ENCODE peak calls at places on chromosome 14, in nine cellular contexts. One of them, this sample, is unnamed.
A peak's percentile ranks its signal among the peaks of the same experiment; 100 is the strongest.

GRCh38 chr14:93965968-93966474 is 10.3 kb downstream of the ASB2 start:
- DNase-seq in activated T-helper 1 cell treated with anti-CD3 and anti-CD28 coated beads, Interleukin-12 subunit alpha, Interleukin-12 subunit beta, Interleukin-2, Interleukin-4 antibody, amounts not matched to agents 30 ng/mL and 10 ng/mL and 1 ng/mL, durations not matched to agents 14 hours and 24 hours and 36 hours: no peak
- DNase-seq in AG08395: no peak
- DNase-seq in AG04450: no peak
- DNase-seq in right lobe of liver: no peak
- DNase-seq in IMR-90: no peak
- DNase-seq in NCI-H524: no peak
- DNase-seq in SIG-M5: no peak
- DNase-seq in effector memory CD8-positive, alpha-beta T cell: no peak
- DNase-seq in this sample: no peak

GRCh38 chr14:104110491-104111209 is 25.1 kb downstream of the ASPG start:
- DNase-seq in activated T-helper 1 cell treated with anti-CD3 and anti-CD28 coated beads, Interleukin-12 subunit alpha, Interleukin-12 subunit beta, Interleukin-2, Interleukin-4 antibody, amounts not matched to agents 30 ng/mL and 10 ng/mL and 1 ng/mL, durations not matched to agents 14 hours and 24 hours and 36 hours: no peak
- DNase-seq in AG08395: no peak
- DNase-seq in AG04450: no peak
- DNase-seq in right lobe of liver: peak; percentile 41
- DNase-seq in IMR-90: no peak
- DNase-seq in NCI-H524: no peak
- DNase-seq in SIG-M5: no peak
- DNase-seq in effector memory CD8-positive, alpha-beta T cell: no peak
- DNase-seq in this sample: no peak

GRCh38 chr14:58899317-58899713 is 261.6 kb downstream of the DACT1 start:
- DNase-seq in activated T-helper 1 cell treated with anti-CD3 and anti-CD28 coated beads, Interleukin-12 subunit alpha, Interleukin-12 subunit beta, Interleukin-2, Interleukin-4 antibody, amounts not matched to agents 30 ng/mL and 10 ng/mL and 1 ng/mL, durations not matched to agents 14 hours and 24 hours and 36 hours: no peak
- DNase-seq in AG08395: peak; percentile 61
- DNase-seq in AG04450: peak; percentile 50
- DNase-seq in right lobe of liver: no peak
- DNase-seq in IMR-90: peak; percentile 92
- DNase-seq in NCI-H524: no peak
- DNase-seq in SIG-M5: no peak
- DNase-seq in effector memory CD8-positive, alpha-beta T cell: no peak
- DNase-seq in this sample: peak; percentile 65

GRCh38 chr14:96792581-96792980 is 4.6 kb upstream of the VRK1 start:
- DNase-seq in activated T-helper 1 cell treated with anti-CD3 and anti-CD28 coated beads, Interleukin-12 subunit alpha, Interleukin-12 subunit beta, Interleukin-2, Interleukin-4 antibody, amounts not matched to agents 30 ng/mL and 10 ng/mL and 1 ng/mL, durations not matched to agents 14 hours and 24 hours and 36 hours: no peak
- DNase-seq in AG08395: no peak
- DNase-seq in AG04450: no peak
- DNase-seq in right lobe of liver: no peak
- DNase-seq in IMR-90: no peak
- DNase-seq in NCI-H524: no peak
- DNase-seq in SIG-M5: no peak
- DNase-seq in effector memory CD8-positive, alpha-beta T cell: no peak
- DNase-seq in this sample: no peak

GRCh38 chr14:29217813-29218450 is 451.3 kb downstream of the FOXG1 start:
- DNase-seq in activated T-helper 1 cell treated with anti-CD3 and anti-CD28 coated beads, Interleukin-12 subunit alpha, Interleukin-12 subunit beta, Interleukin-2, Interleukin-4 antibody, amounts not matched to agents 30 ng/mL and 10 ng/mL and 1 ng/mL, durations not matched to agents 14 hours and 24 hours and 36 hours: no peak
- DNase-seq in AG08395: no peak
- DNase-seq in AG04450: no peak
- DNase-seq in right lobe of liver: no peak
- DNase-seq in IMR-90: peak; percentile 44
- DNase-seq in NCI-H524: no peak
- DNase-seq in SIG-M5: no peak
- DNase-seq in effector memory CD8-positive, alpha-beta T cell: no peak
- DNase-seq in this sample: no peak

GRCh38 chr14:22152161-22152870 is 436.7 kb downstream of the DAD1 start:
- DNase-seq in activated T-helper 1 cell treated with anti-CD3 and anti-CD28 coated beads, Interleukin-12 subunit alpha, Interleukin-12 subunit beta, Interleukin-2, Interleukin-4 antibody, amounts not matched to agents 30 ng/mL and 10 ng/mL and 1 ng/mL, durations not matched to agents 14 hours and 24 hours and 36 hours: no peak
- DNase-seq in AG08395: no peak
- DNase-seq in AG04450: no peak
- DNase-seq in right lobe of liver: no peak
- DNase-seq in IMR-90: no peak
- DNase-seq in NCI-H524: no peak
- DNase-seq in SIG-M5: no peak
- DNase-seq in effector memory CD8-positive, alpha-beta T cell: no peak
- DNase-seq in this sample: no peak

GRCh38 chr14:52351191-52351560 is 37.1 kb downstream of the PTGER2 start:
- DNase-seq in activated T-helper 1 cell treated with anti-CD3 and anti-CD28 coated beads, Interleukin-12 subunit alpha, Interleukin-12 subunit beta, Interleukin-2, Interleukin-4 antibody, amounts not matched to agents 30 ng/mL and 10 ng/mL and 1 ng/mL, durations not matched to agents 14 hours and 24 hours and 36 hours: no peak
- DNase-seq in AG08395: no peak
- DNase-seq in AG04450: no peak
- DNase-seq in right lobe of liver: no peak
- DNase-seq in IMR-90: peak; percentile 57
- DNase-seq in NCI-H524: no peak
- DNase-seq in SIG-M5: no peak
- DNase-seq in effector memory CD8-positive, alpha-beta T cell: no peak
- DNase-seq in this sample: no peak

GRCh38 chr14:23123419-23123818 is 4.4 kb upstream of the CEBPE start:
- DNase-seq in activated T-helper 1 cell treated with anti-CD3 and anti-CD28 coated beads, Interleukin-12 subunit alpha, Interleukin-12 subunit beta, Interleukin-2, Interleukin-4 antibody, amounts not matched to agents 30 ng/mL and 10 ng/mL and 1 ng/mL, durations not matched to agents 14 hours and 24 hours and 36 hours: no peak
- DNase-seq in AG08395: peak; percentile 52
- DNase-seq in AG04450: no peak
- DNase-seq in right lobe of liver: no peak
- DNase-seq in IMR-90: no peak
- DNase-seq in NCI-H524: peak; percentile 100
- DNase-seq in SIG-M5: no peak
- DNase-seq in effector memory CD8-positive, alpha-beta T cell: no peak
- DNase-seq in this sample: no peak

GRCh38 chr14:46344327-46344937 is 307.1 kb downstream of the RPL10L start:
- DNase-seq in activated T-helper 1 cell treated with anti-CD3 and anti-CD28 coated beads, Interleukin-12 subunit alpha, Interleukin-12 subunit beta, Interleukin-2, Interleukin-4 antibody, amounts not matched to agents 30 ng/mL and 10 ng/mL and 1 ng/mL, durations not matched to agents 14 hours and 24 hours and 36 hours: no peak
- DNase-seq in AG08395: no peak
- DNase-seq in AG04450: no peak
- DNase-seq in right lobe of liver: no peak
- DNase-seq in IMR-90: no peak
- DNase-seq in NCI-H524: peak; percentile 63
- DNase-seq in SIG-M5: no peak
- DNase-seq in effector memory CD8-positive, alpha-beta T cell: no peak
- DNase-seq in this sample: peak; percentile 1

GRCh38 chr14:84087986-84088531 is 1441.9 kb upstream of the FLRT2 start:
- DNase-seq in activated T-helper 1 cell treated with anti-CD3 and anti-CD28 coated beads, Interleukin-12 subunit alpha, Interleukin-12 subunit beta, Interleukin-2, Interleukin-4 antibody, amounts not matched to agents 30 ng/mL and 10 ng/mL and 1 ng/mL, durations not matched to agents 14 hours and 24 hours and 36 hours: no peak
- DNase-seq in AG08395: no peak
- DNase-seq in AG04450: peak; percentile 51
- DNase-seq in right lobe of liver: no peak
- DNase-seq in IMR-90: peak; percentile 77
- DNase-seq in NCI-H524: no peak
- DNase-seq in SIG-M5: no peak
- DNase-seq in effector memory CD8-positive, alpha-beta T cell: no peak
- DNase-seq in this sample: no peak

GRCh38 chr14:51650721-51651387 is 856 bp upstream of the FRMD6 start:
- DNase-seq in activated T-helper 1 cell treated with anti-CD3 and anti-CD28 coated beads, Interleukin-12 subunit alpha, Interleukin-12 subunit beta, Interleukin-2, Interleukin-4 antibody, amounts not matched to agents 30 ng/mL and 10 ng/mL and 1 ng/mL, durations not matched to agents 14 hours and 24 hours and 36 hours: no peak
- DNase-seq in AG08395: no peak
- DNase-seq in AG04450: no peak
- DNase-seq in right lobe of liver: peak; percentile 58
- DNase-seq in IMR-90: no peak
- DNase-seq in NCI-H524: no peak
- DNase-seq in SIG-M5: no peak
- DNase-seq in effector memory CD8-positive, alpha-beta T cell: no peak
- DNase-seq in this sample: no peak

GRCh38 chr14:34693228-34693939 is 21.0 kb downstream of the CFL2 start:
- DNase-seq in activated T-helper 1 cell treated with anti-CD3 and anti-CD28 coated beads, Interleukin-12 subunit alpha, Interleukin-12 subunit beta, Interleukin-2, Interleukin-4 antibody, amounts not matched to agents 30 ng/mL and 10 ng/mL and 1 ng/mL, durations not matched to agents 14 hours and 24 hours and 36 hours: no peak
- DNase-seq in AG08395: no peak
- DNase-seq in AG04450: no peak
- DNase-seq in right lobe of liver: peak; percentile 67
- DNase-seq in IMR-90: no peak
- DNase-seq in NCI-H524: peak; percentile 85
- DNase-seq in SIG-M5: no peak
- DNase-seq in effector memory CD8-positive, alpha-beta T cell: no peak
- DNase-seq in this sample: no peak

GRCh38 chr14:91303091-91303923 is 58.8 kb upstream of the GPR68 start:
- DNase-seq in activated T-helper 1 cell treated with anti-CD3 and anti-CD28 coated beads, Interleukin-12 subunit alpha, Interleukin-12 subunit beta, Interleukin-2, Interleukin-4 antibody, amounts not matched to agents 30 ng/mL and 10 ng/mL and 1 ng/mL, durations not matched to agents 14 hours and 24 hours and 36 hours: peak; percentile 36
- DNase-seq in AG08395: no peak
- DNase-seq in AG04450: no peak
- DNase-seq in right lobe of liver: no peak
- DNase-seq in IMR-90: no peak
- DNase-seq in NCI-H524: no peak
- DNase-seq in SIG-M5: no peak
- DNase-seq in effector memory CD8-positive, alpha-beta T cell: no peak
- DNase-seq in this sample: no peak

GRCh38 chr14:39897657-39898056 is 465.4 kb upstream of the FBXO33 start:
- DNase-seq in activated T-helper 1 cell treated with anti-CD3 and anti-CD28 coated beads, Interleukin-12 subunit alpha, Interleukin-12 subunit beta, Interleukin-2, Interleukin-4 antibody, amounts not matched to agents 30 ng/mL and 10 ng/mL and 1 ng/mL, durations not matched to agents 14 hours and 24 hours and 36 hours: no peak
- DNase-seq in AG08395: no peak
- DNase-seq in AG04450: no peak
- DNase-seq in right lobe of liver: no peak
- DNase-seq in IMR-90: no peak
- DNase-seq in NCI-H524: no peak
- DNase-seq in SIG-M5: no peak
- DNase-seq in effector memory CD8-positive, alpha-beta T cell: no peak
- DNase-seq in this sample: no peak

GRCh38 chr14:60670994-60671393 is 21.7 kb upstream of the SIX1 start:
- DNase-seq in activated T-helper 1 cell treated with anti-CD3 and anti-CD28 coated beads, Interleukin-12 subunit alpha, Interleukin-12 subunit beta, Interleukin-2, Interleukin-4 antibody, amounts not matched to agents 30 ng/mL and 10 ng/mL and 1 ng/mL, durations not matched to agents 14 hours and 24 hours and 36 hours: no peak
- DNase-seq in AG08395: no peak
- DNase-seq in AG04450: no peak
- DNase-seq in right lobe of liver: no peak
- DNase-seq in IMR-90: peak; percentile 8
- DNase-seq in NCI-H524: no peak
- DNase-seq in SIG-M5: no peak
- DNase-seq in effector memory CD8-positive, alpha-beta T cell: no peak
- DNase-seq in this sample: no peak

GRCh38 chr14:51846631-51847488 is 13.6 kb upstream of the GNG2 start:
- DNase-seq in activated T-helper 1 cell treated with anti-CD3 and anti-CD28 coated beads, Interleukin-12 subunit alpha, Interleukin-12 subunit beta, Interleukin-2, Interleukin-4 antibody, amounts not matched to agents 30 ng/mL and 10 ng/mL and 1 ng/mL, durations not matched to agents 14 hours and 24 hours and 36 hours: peak; percentile 86
- DNase-seq in AG08395: peak; percentile 57
- DNase-seq in AG04450: no peak
- DNase-seq in right lobe of liver: peak; percentile 68
- DNase-seq in IMR-90: peak; percentile 53
- DNase-seq in NCI-H524: peak; percentile 59
- DNase-seq in SIG-M5: peak; percentile 84
- DNase-seq in effector memory CD8-positive, alpha-beta T cell: peak; percentile 84
- DNase-seq in this sample: no peak

GRCh38 chr14:72781476-72782181 is 112.3 kb downstream of the DPF3 start:
- DNase-seq in activated T-helper 1 cell treated with anti-CD3 and anti-CD28 coated beads, Interleukin-12 subunit alpha, Interleukin-12 subunit beta, Interleukin-2, Interleukin-4 antibody, amounts not matched to agents 30 ng/mL and 10 ng/mL and 1 ng/mL, durations not matched to agents 14 hours and 24 hours and 36 hours: no peak
- DNase-seq in AG08395: peak; percentile 67
- DNase-seq in AG04450: no peak
- DNase-seq in right lobe of liver: no peak
- DNase-seq in IMR-90: peak; percentile 71
- DNase-seq in NCI-H524: no peak
- DNase-seq in SIG-M5: no peak
- DNase-seq in effector memory CD8-positive, alpha-beta T cell: no peak
- DNase-seq in this sample: peak; percentile 84

GRCh38 chr14:47935332-47935731 is 259.9 kb upstream of the MDGA2 start:
- DNase-seq in activated T-helper 1 cell treated with anti-CD3 and anti-CD28 coated beads, Interleukin-12 subunit alpha, Interleukin-12 subunit beta, Interleukin-2, Interleukin-4 antibody, amounts not matched to agents 30 ng/mL and 10 ng/mL and 1 ng/mL, durations not matched to agents 14 hours and 24 hours and 36 hours: no peak
- DNase-seq in AG08395: no peak
- DNase-seq in AG04450: no peak
- DNase-seq in right lobe of liver: no peak
- DNase-seq in IMR-90: no peak
- DNase-seq in NCI-H524: no peak
- DNase-seq in SIG-M5: no peak
- DNase-seq in effector memory CD8-positive, alpha-beta T cell: no peak
- DNase-seq in this sample: no peak

GRCh38 chr14:70706177-70706576 is 64.5 kb downstream of the TTC9 start:
- DNase-seq in activated T-helper 1 cell treated with anti-CD3 and anti-CD28 coated beads, Interleukin-12 subunit alpha, Interleukin-12 subunit beta, Interleukin-2, Interleukin-4 antibody, amounts not matched to agents 30 ng/mL and 10 ng/mL and 1 ng/mL, durations not matched to agents 14 hours and 24 hours and 36 hours: no peak
- DNase-seq in AG08395: peak; percentile 34
- DNase-seq in AG04450: no peak
- DNase-seq in right lobe of liver: no peak
- DNase-seq in IMR-90: no peak
- DNase-seq in NCI-H524: no peak
- DNase-seq in SIG-M5: no peak
- DNase-seq in effector memory CD8-positive, alpha-beta T cell: no peak
- DNase-seq in this sample: no peak

GRCh38 chr14:23269193-23269592 is 16.7 kb downstream of the HOMEZ start:
- DNase-seq in activated T-helper 1 cell treated with anti-CD3 and anti-CD28 coated beads, Interleukin-12 subunit alpha, Interleukin-12 subunit beta, Interleukin-2, Interleukin-4 antibody, amounts not matched to agents 30 ng/mL and 10 ng/mL and 1 ng/mL, durations not matched to agents 14 hours and 24 hours and 36 hours: no peak
- DNase-seq in AG08395: no peak
- DNase-seq in AG04450: no peak
- DNase-seq in right lobe of liver: no peak
- DNase-seq in IMR-90: no peak
- DNase-seq in NCI-H524: no peak
- DNase-seq in SIG-M5: no peak
- DNase-seq in effector memory CD8-positive, alpha-beta T cell: no peak
- DNase-seq in this sample: no peak

GRCh38 chr14:79056879-79057278 is 886.7 kb downstream of the NRXN3 start:
- DNase-seq in activated T-helper 1 cell treated with anti-CD3 and anti-CD28 coated beads, Interleukin-12 subunit alpha, Interleukin-12 subunit beta, Interleukin-2, Interleukin-4 antibody, amounts not matched to agents 30 ng/mL and 10 ng/mL and 1 ng/mL, durations not matched to agents 14 hours and 24 hours and 36 hours: no peak
- DNase-seq in AG08395: no peak
- DNase-seq in AG04450: peak; percentile 87
- DNase-seq in right lobe of liver: no peak
- DNase-seq in IMR-90: peak; percentile 97
- DNase-seq in NCI-H524: no peak
- DNase-seq in SIG-M5: no peak
- DNase-seq in effector memory CD8-positive, alpha-beta T cell: no peak
- DNase-seq in this sample: no peak

GRCh38 chr14:68824517-68825347 is 31.9 kb upstream of the ZFP36L1 start:
- DNase-seq in activated T-helper 1 cell treated with anti-CD3 and anti-CD28 coated beads, Interleukin-12 subunit alpha, Interleukin-12 subunit beta, Interleukin-2, Interleukin-4 antibody, amounts not matched to agents 30 ng/mL and 10 ng/mL and 1 ng/mL, durations not matched to agents 14 hours and 24 hours and 36 hours: no peak
- DNase-seq in AG08395: peak; percentile 92
- DNase-seq in AG04450: no peak
- DNase-seq in right lobe of liver: peak; percentile 95
- DNase-seq in IMR-90: peak; percentile 62
- DNase-seq in NCI-H524: peak; percentile 91
- DNase-seq in SIG-M5: no peak
- DNase-seq in effector memory CD8-positive, alpha-beta T cell: no peak
- DNase-seq in this sample: peak; percentile 100

GRCh38 chr14:104750658-104751057 is 2.3 kb upstream of the SIVA1 start:
- DNase-seq in activated T-helper 1 cell treated with anti-CD3 and anti-CD28 coated beads, Interleukin-12 subunit alpha, Interleukin-12 subunit beta, Interleukin-2, Interleukin-4 antibody, amounts not matched to agents 30 ng/mL and 10 ng/mL and 1 ng/mL, durations not matched to agents 14 hours and 24 hours and 36 hours: no peak
- DNase-seq in AG08395: no peak
- DNase-seq in AG04450: no peak
- DNase-seq in right lobe of liver: no peak
- DNase-seq in IMR-90: no peak
- DNase-seq in NCI-H524: no peak
- DNase-seq in SIG-M5: no peak
- DNase-seq in effector memory CD8-positive, alpha-beta T cell: no peak
- DNase-seq in this sample: no peak

GRCh38 chr14:72443991-72444431 is 449.9 kb downstream of the DPF3 start:
- DNase-seq in activated T-helper 1 cell treated with anti-CD3 and anti-CD28 coated beads, Interleukin-12 subunit alpha, Interleukin-12 subunit beta, Interleukin-2, Interleukin-4 antibody, amounts not matched to agents 30 ng/mL and 10 ng/mL and 1 ng/mL, durations not matched to agents 14 hours and 24 hours and 36 hours: peak; percentile 27
- DNase-seq in AG08395: no peak
- DNase-seq in AG04450: no peak
- DNase-seq in right lobe of liver: no peak
- DNase-seq in IMR-90: no peak
- DNase-seq in NCI-H524: peak; percentile 93
- DNase-seq in SIG-M5: no peak
- DNase-seq in effector memory CD8-positive, alpha-beta T cell: peak; percentile 17
- DNase-seq in this sample: no peak

GRCh38 chr14:71371711-71372396 is 464.6 kb downstream of the PCNX1 start:
- DNase-seq in activated T-helper 1 cell treated with anti-CD3 and anti-CD28 coated beads, Interleukin-12 subunit alpha, Interleukin-12 subunit beta, Interleukin-2, Interleukin-4 antibody, amounts not matched to agents 30 ng/mL and 10 ng/mL and 1 ng/mL, durations not matched to agents 14 hours and 24 hours and 36 hours: no peak
- DNase-seq in AG08395: peak; percentile 44
- DNase-seq in AG04450: no peak
- DNase-seq in right lobe of liver: no peak
- DNase-seq in IMR-90: peak; percentile 75
- DNase-seq in NCI-H524: peak; percentile 25
- DNase-seq in SIG-M5: no peak
- DNase-seq in effector memory CD8-positive, alpha-beta T cell: no peak
- DNase-seq in this sample: peak; percentile 81

This sample was measured in HTR-8/SVneo.